ENCODE peak calls at places on chromosomes 6 and 20, in ten cellular contexts. N is endodermal cell, I is ovary, A is gastrocnemius medialis, J is heart left ventricle, T is pancreas, S is dorsolateral prefrontal cortex, E is colonic mucosa, B is OCI-LY7, R is spleen. Q is an unnamed sample.

GRCh38 chr6:193773-194310 is 98.4 kb upstream of the DUSP22 start:
- DNase-seq in T (no peak), A (no peak), R (no peak), N (no peak), B (peak), S (no peak), I (no peak), E (no peak), J (no peak), Q (no peak)

GRCh38 chr6:150652848-150653613 is 53.3 kb downstream of the PLEKHG1 start:
- DNase-seq in T (no peak), A (no peak), E (peak), I (no peak), N (no peak), B (no peak), R (no peak), S (no peak), J (no peak), Q (no peak)

GRCh38 chr6:137277971-137278602 is 58.9 kb upstream of the IFNGR1 start:
- DNase-seq in S (no peak), J (no peak), R (no peak), N (peak), I (no peak), T (no peak), B (no peak), A (no peak), E (no peak), Q (no peak)

GRCh38 chr6:34383171-34383631 is 9.3 kb downstream of the NUDT3 start:
- DNase-seq in I (peak), A (no peak), J (no peak), E (no peak), T (no peak), B (no peak), R (no peak), S (no peak), N (no peak), Q (no peak)

GRCh38 chr6:15969236-15969778 is 159.6 kb upstream of the MYLIP start:
- DNase-seq in A (no peak), N (no peak), T (no peak), B (no peak), S (no peak), I (no peak), R (no peak), E (no peak), J (no peak), Q (no peak)

GRCh38 chr20:32184953-32185603 is 22.5 kb downstream of the PLAGL2 start:
- DNase-seq in I (no peak), S (no peak), J (no peak), A (no peak), E (no peak), R (no peak), B (no peak), N (no peak), T (no peak), Q (no peak)

GRCh38 chr20:25573288-25574251 is 11.8 kb downstream of the NINL start:
- DNase-seq in E (no peak), I (peak), B (no peak), J (no peak), A (no peak), S (no peak), R (no peak), T (no peak), N (peak), Q (no peak)

GRCh38 chr20:1809121-1809520 is 86.1 kb upstream of the SIRPA start:
- DNase-seq in T (no peak), I (no peak), A (no peak), J (no peak), B (no peak), S (no peak), R (no peak), E (no peak), N (no peak), Q (no peak)

GRCh38 chr6:49649982-49650381 is 13.3 kb upstream of the RHAG start:
- DNase-seq in T (no peak), A (no peak), R (no peak), I (no peak), E (no peak), J (no peak), N (no peak), S (no peak), B (no peak), Q (no peak)

GRCh38 chr20:56634735-56635422 is 5.8 kb downstream of the TFAP2C start:
- DNase-seq in T (no peak), B (no peak), S (no peak), J (no peak), I (no peak), A (no peak), N (no peak), E (no peak), R (no peak), Q (peak)

GRCh38 chr6:109434456-109434855 is 6.0 kb downstream of the PPIL6 start:
- DNase-seq in S (no peak), A (no peak), B (no peak), T (no peak), I (no peak), J (no peak), N (no peak), E (no peak), R (no peak), Q (no peak)

GRCh38 chr20:49245921-49246740 is 26.9 kb downstream of the DDX27 start:
- DNase-seq in J (peak), I (no peak), B (peak), S (peak), N (peak), A (no peak), R (no peak), E (no peak), T (no peak), Q (peak)

GRCh38 chr6:170459451-170459850 is 93.7 kb downstream of the PSMB1 start:
- DNase-seq in T (no peak), J (no peak), B (no peak), R (peak), N (peak), E (no peak), I (no peak), A (no peak), S (no peak), Q (no peak)

DNA sequence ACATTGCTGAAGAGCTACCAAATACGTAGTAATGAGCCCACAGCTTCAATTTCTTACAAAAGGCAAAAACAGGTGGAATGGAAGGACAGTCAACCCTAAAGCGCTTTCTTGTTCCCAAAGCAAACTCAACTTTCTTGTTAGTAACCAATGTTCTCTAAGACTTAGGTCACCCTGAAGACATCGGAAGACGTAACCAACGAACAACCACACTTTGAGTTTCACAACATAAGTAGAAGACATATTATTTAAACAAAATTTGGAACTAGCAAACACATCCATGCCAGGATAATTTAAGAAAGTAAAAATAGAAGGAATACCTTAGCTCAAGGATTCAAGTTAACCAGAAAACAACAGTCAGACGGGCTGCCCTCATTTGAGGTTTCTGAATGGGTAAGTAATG is 51.0 kb downstream of the CNKSR3 start:
- DNase-seq in S (no peak), I (no peak), J (no peak), E (no peak), N (no peak), B (no peak), R (no peak), T (no peak), A (no peak), Q (no peak)
- TF ChIP-seq CTCF in S (no peak), I (no peak), J (no peak), E (no peak), N (no peak), B (no peak), R (no peak), T (no peak), A (no peak), Q (no peak)

GRCh38 chr6:21091411-21091810 is 502.1 kb upstream of the SOX4 start:
- DNase-seq in R (no peak), A (no peak), N (no peak), I (no peak), J (no peak), S (no peak), T (no peak), B (no peak), E (no peak), Q (no peak)
- H3K4me3 ChIP-seq in R (no peak), A (no peak), N (no peak), I (no peak), J (no peak), S (no peak), T (no peak), B (no peak), E (no peak), Q (no peak)

GRCh38 chr6:105787747-105788146 is 298.4 kb upstream of the PRDM1 start:
- DNase-seq in B (no peak), J (no peak), I (no peak), R (no peak), S (no peak), N (no peak), A (no peak), E (no peak), T (no peak), Q (no peak)

GRCh38 chr6:105791569-105792318 is 294.4 kb upstream of the PRDM1 start:
- DNase-seq in N (no peak), E (no peak), I (no peak), A (no peak), B (peak), T (no peak), J (no peak), S (no peak), R (no peak), Q (no peak)

GRCh38 chr6:105793132-105793531 is 293.0 kb upstream of the PRDM1 start:
- DNase-seq in S (no peak), A (no peak), N (no peak), T (no peak), R (no peak), B (peak), J (peak), E (peak), I (no peak), Q (no peak)

GRCh38 chr6:105789935-105790334 is 296.2 kb upstream of the PRDM1 start:
- DNase-seq in S (no peak), A (no peak), N (no peak), B (no peak), J (no peak), R (no peak), T (no peak), E (no peak), I (no peak), Q (no peak)

GRCh38 chr6:105790635-105791034 is 295.5 kb upstream of the PRDM1 start:
- DNase-seq in S (no peak), J (no peak), I (no peak), T (no peak), E (no peak), B (peak), R (no peak), N (no peak), A (no peak), Q (no peak)
- TF ChIP-seq CTCF in S (no peak), J (no peak), I (no peak), T (no peak), E (no peak), B (peak), R (no peak), N (peak), A (no peak), Q (no peak)

GRCh38 chr6:24131751-24132150 is 5.7 kb downstream of the NRSN1 start:
- DNase-seq in I (no peak), S (no peak), N (no peak), T (no peak), B (no peak), R (no peak), E (no peak), J (no peak), A (no peak), Q (no peak)

GRCh38 chr6:24126586-24127192 is 674 bp downstream of the NRSN1 start:
- DNase-seq in R (no peak), I (no peak), E (peak), S (peak), A (no peak), B (peak), J (no peak), T (peak), N (peak), Q (peak)

GRCh38 chr6:24122139-24122538 is 3.9 kb upstream of the NRSN1 start:
- DNase-seq in S (no peak), T (no peak), R (no peak), E (no peak), J (no peak), I (no peak), A (no peak), N (no peak), B (no peak), Q (no peak)

GRCh38 chr6:24127316-24127715 is 1.3 kb downstream of the NRSN1 start:
- DNase-seq in T (no peak), S (no peak), R (no peak), B (no peak), I (no peak), A (no peak), N (no peak), E (no peak), J (no peak), Q (no peak)

DNA sequence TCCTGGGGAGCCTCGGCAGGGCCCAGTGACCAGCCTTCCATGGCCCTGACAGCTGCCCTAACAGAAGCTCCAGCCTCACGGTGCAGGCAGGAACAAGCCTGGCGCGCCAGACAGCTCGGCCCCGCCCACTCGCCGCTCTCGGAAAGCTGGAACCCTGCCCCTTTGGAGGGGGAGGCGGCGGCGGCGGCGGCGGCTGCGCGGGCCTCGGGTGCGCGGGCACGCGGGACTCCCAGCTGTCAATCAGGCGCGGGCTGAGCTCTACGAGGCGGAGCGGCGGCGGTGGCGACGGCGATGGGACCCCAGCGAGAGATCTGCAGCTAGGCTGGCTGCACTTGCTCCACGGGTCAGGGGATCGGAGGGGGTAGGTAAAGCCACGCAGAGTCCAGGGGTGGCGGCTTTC is at the start of gene NRSN1:
- DNase-seq in A (no peak), R (no peak), S (peak), E (peak), B (no peak), T (peak), N (peak), J (no peak), I (no peak), Q (no peak)
- H3K4me3 ChIP-seq in A (no peak), R (no peak), S (peak), E (no peak), B (no peak), T (no peak), N (peak), J (no peak), I (no peak), Q (peak)

DNA sequence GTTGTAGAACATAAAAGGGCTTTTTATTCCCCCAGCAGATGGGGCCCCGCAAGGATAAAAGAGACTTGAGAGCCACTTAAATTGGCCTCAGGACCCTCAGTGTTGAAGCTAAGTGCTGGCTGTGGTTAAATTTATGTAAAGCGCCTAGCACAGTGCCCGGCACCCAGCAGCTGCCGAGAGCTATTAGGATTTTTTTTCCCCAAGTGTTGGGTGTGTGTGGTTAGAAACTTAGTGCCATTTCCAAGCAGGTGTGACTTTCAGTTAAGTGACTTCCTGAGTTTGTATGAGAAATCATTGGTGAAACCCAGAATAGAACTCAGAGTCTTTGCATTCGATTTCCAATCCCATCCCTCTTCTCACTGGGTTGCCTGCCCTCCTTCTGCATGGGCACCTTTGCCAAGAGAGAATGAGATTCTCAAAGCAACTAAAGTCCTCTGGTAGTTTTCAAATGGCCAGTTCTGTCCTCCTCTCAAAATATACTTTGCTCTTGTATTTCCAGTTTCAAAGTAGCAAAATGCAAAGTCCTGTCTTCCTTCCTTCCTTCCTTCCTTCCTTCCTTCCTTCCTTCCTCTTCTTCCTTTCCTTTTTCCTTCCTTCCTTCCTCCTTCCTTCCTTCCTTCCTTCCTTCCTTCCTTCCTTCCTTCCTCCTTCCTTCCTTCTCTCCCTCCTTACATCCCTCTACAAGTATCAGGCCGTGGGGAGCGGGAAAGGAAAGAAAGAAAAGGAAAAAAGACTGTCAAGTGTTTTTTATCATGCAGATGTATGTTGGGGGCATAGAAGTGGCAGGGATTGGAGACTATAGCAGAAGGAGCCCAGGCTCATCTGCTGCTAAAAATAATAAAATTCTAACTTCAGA is 265.0 kb downstream of the CD83 start:
- DNase-seq in J (no peak), N (no peak), E (no peak), R (no peak), I (no peak), S (no peak), A (no peak), B (peak), T (no peak), Q (no peak)
- TF ChIP-seq CTCF in J (no peak), N (no peak), E (no peak), R (no peak), I (no peak), S (no peak), A (no peak), B (peak), T (no peak), Q (no peak)

DNA sequence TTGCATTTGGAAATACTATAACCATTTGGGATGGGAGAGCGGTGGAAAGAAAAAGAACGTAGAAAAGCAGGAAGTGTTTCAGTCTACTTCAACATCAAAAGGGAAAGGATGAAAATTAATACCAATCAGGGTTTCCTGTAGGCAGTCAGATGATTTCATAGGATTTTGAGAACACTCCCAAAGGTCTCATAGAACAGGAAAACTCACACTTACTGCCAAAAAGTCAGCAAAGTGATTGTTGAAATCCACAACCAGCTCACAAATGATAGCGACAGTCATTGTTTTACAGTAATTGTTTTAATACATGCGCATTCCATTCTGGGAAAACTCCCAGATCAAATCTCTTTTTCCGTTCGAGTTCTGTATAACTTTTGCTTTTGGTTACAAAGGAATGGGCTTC is 5.3 kb upstream of the CNKSR3 start:
- DNase-seq in T (no peak), N (no peak), J (no peak), S (no peak), I (no peak), A (no peak), B (no peak), E (no peak), R (no peak), Q (no peak)
- H3K4me3 ChIP-seq in T (no peak), N (no peak), J (no peak), S (peak), I (peak), A (no peak), B (no peak), E (no peak), R (no peak), Q (no peak)

DNA sequence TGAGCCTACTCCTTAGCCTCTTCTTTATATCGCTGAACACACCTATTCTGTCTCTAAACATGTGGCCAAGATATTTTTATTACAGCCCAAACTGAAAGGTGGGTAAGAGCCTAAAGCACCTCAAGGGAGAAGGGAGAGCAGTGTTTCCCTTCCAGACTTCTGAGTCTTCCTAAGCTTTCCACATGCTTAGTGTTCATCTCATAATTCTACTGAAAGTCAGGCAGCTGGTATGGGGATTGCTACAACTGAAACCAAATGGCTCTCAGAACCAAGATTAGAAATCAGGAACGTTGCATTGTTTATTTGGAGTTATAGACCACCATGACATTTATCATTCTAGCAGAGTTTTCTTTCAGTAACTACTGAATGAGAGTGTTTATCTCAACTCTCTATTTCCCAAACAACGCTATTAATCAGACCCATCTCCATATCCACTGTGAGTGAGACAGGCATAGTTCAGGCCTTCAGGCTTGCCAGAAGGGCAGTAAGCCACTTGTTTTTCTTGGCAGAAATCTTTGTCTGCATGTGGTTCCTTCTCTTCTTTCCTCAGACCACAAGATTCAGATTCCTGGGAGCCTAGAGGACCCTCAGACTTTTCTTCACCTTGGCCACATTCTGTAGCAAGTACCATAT is 22.8 kb downstream of the VGLL2 start:
- DNase-seq in B (no peak), T (no peak), S (no peak), N (no peak), I (no peak), A (peak), E (no peak), R (no peak), J (no peak), Q (no peak)
- TF ChIP-seq CTCF in B (no peak), T (no peak), S (no peak), N (no peak), I (no peak), A (no peak), E (no peak), R (no peak), J (no peak), Q (no peak)

GRCh38 chr6:101401792-101402617 is 8.5 kb downstream of the GRIK2 start:
- DNase-seq in T (no peak), B (no peak), J (peak), S (no peak), I (no peak), N (peak), A (no peak), R (no peak), E (no peak), Q (no peak)

GRCh38 chr6:101398716-101399626 is 5.5 kb downstream of the GRIK2 start:
- DNase-seq in B (no peak), R (no peak), E (no peak), N (peak), A (no peak), I (no peak), T (no peak), J (no peak), S (no peak), Q (no peak)

GRCh38 chr6:101399627-101399955 is 6.1 kb downstream of the GRIK2 start:
- DNase-seq in R (no peak), E (no peak), N (peak), I (no peak), J (no peak), T (no peak), B (no peak), S (no peak), A (no peak), Q (no peak)

GRCh38 chr6:101402618-101403002 is 9.1 kb downstream of the GRIK2 start:
- DNase-seq in B (no peak), S (no peak), A (no peak), R (no peak), I (no peak), T (no peak), N (peak), E (no peak), J (peak), Q (no peak)

GRCh38 chr6:101400341-101400740 is 6.8 kb downstream of the GRIK2 start:
- DNase-seq in I (no peak), R (no peak), J (no peak), N (no peak), S (no peak), T (no peak), A (no peak), B (no peak), E (no peak), Q (no peak)
- H3K4me3 ChIP-seq in I (no peak), R (no peak), J (no peak), N (no peak), S (peak), T (no peak), A (no peak), B (no peak), E (no peak), Q (no peak)

GRCh38 chr20:50975701-50976330 is 17.2 kb downstream of the MOCS3 start:
- DNase-seq in T (no peak), I (no peak), J (no peak), A (no peak), R (no peak), N (no peak), S (no peak), B (no peak), E (no peak), Q (no peak)

GRCh38 chr20:50981714-50982048 is 23.1 kb downstream of the MOCS3 start:
- DNase-seq in S (no peak), N (no peak), R (no peak), I (no peak), A (no peak), T (no peak), E (no peak), B (no peak), J (no peak), Q (no peak)

GRCh38 chr20:50980851-50981713 is 22.5 kb downstream of the MOCS3 start:
- DNase-seq in N (peak), E (peak), I (peak), J (peak), T (peak), B (peak), A (no peak), R (peak), S (peak), Q (no peak)

GRCh38 chr20:50980071-50980681 is 21.6 kb downstream of the MOCS3 start:
- DNase-seq in I (no peak), J (no peak), E (no peak), B (no peak), S (no peak), A (no peak), T (no peak), N (no peak), R (no peak), Q (no peak)

GRCh38 chr20:50977066-50978045 is 18.7 kb downstream of the MOCS3 start:
- DNase-seq in A (no peak), I (no peak), S (no peak), J (no peak), R (no peak), B (no peak), E (no peak), N (no peak), T (no peak), Q (no peak)
- TF ChIP-seq CTCF in A (no peak), I (no peak), S (no peak), J (no peak), R (no peak), B (no peak), E (no peak), N (no peak), T (no peak), Q (no peak)

Q was measured in LNCaP clone FGC.